ENCODE peak calls at places on chromosomes 11 and 22, in eight cellular contexts. One of them, this sample, is unnamed.
A peak's percentile ranks its signal among the peaks of the same experiment; 100 is the strongest.

GRCh38 chr11:93005239-93005638 is 35.8 kb downstream of the MTNR1B start:
- DNase-seq in GM23248: peak; percentile 9
- DNase-seq in GM23338: no peak
- DNase-seq in neuronal stem cell: no peak
- DNase-seq in dorsolateral prefrontal cortex: no peak
- DNase-seq in astrocyte of the spinal cord: peak; percentile 14
- DNase-seq in right cardiac atrium: no peak
- DNase-seq in AG09309: no peak
- DNase-seq in this sample: no peak

GRCh38 chr11:34840736-34841386 is 75.3 kb downstream of the APIP start:
- DNase-seq in GM23248: peak; percentile 35
- DNase-seq in GM23338: peak; percentile 78
- DNase-seq in neuronal stem cell: no peak
- DNase-seq in dorsolateral prefrontal cortex: no peak
- DNase-seq in astrocyte of the spinal cord: no peak
- DNase-seq in right cardiac atrium: no peak
- DNase-seq in AG09309: no peak
- DNase-seq in this sample: peak; percentile 41

GRCh38 chr11:123253909-123254308 is 58.9 kb upstream of the CLMP start:
- DNase-seq in GM23248: peak; percentile 37
- DNase-seq in GM23338: no peak
- DNase-seq in neuronal stem cell: no peak
- DNase-seq in dorsolateral prefrontal cortex: no peak
- DNase-seq in astrocyte of the spinal cord: peak; percentile 21
- DNase-seq in right cardiac atrium: no peak
- DNase-seq in AG09309: no peak
- DNase-seq in this sample: no peak

GRCh38 chr11:132746305-132746704 is 786.0 kb downstream of the OPCML start:
- DNase-seq in GM23248: no peak
- DNase-seq in GM23338: no peak
- DNase-seq in neuronal stem cell: no peak
- DNase-seq in dorsolateral prefrontal cortex: no peak
- DNase-seq in astrocyte of the spinal cord: no peak
- DNase-seq in right cardiac atrium: no peak
- DNase-seq in AG09309: no peak
- DNase-seq in this sample: no peak

GRCh38 chr11:68959465-68960298 is 21.1 kb downstream of the MRGPRD start:
- DNase-seq in GM23248: no peak
- DNase-seq in GM23338: no peak
- DNase-seq in neuronal stem cell: no peak
- DNase-seq in dorsolateral prefrontal cortex: no peak
- DNase-seq in astrocyte of the spinal cord: no peak
- DNase-seq in right cardiac atrium: no peak
- DNase-seq in AG09309: no peak
- DNase-seq in this sample: peak; percentile 46

GRCh38 chr11:19874241-19874640 is 161.6 kb downstream of the NAV2 start:
- DNase-seq in GM23248: no peak
- DNase-seq in GM23338: no peak
- DNase-seq in neuronal stem cell: no peak
- DNase-seq in dorsolateral prefrontal cortex: no peak
- DNase-seq in astrocyte of the spinal cord: no peak
- DNase-seq in right cardiac atrium: no peak
- DNase-seq in AG09309: no peak
- DNase-seq in this sample: no peak

GRCh38 chr11:48054994-48055291 is 74.6 kb downstream of the PTPRJ start:
- DNase-seq in GM23248: no peak
- DNase-seq in GM23338: no peak
- DNase-seq in neuronal stem cell: no peak
- DNase-seq in dorsolateral prefrontal cortex: no peak
- DNase-seq in astrocyte of the spinal cord: no peak
- DNase-seq in right cardiac atrium: no peak
- DNase-seq in AG09309: no peak
- DNase-seq in this sample: no peak

GRCh38 chr11:1927151-1928037 is 7.9 kb downstream of the TNNT3 start:
- DNase-seq in GM23248: no peak
- DNase-seq in GM23338: no peak
- DNase-seq in neuronal stem cell: no peak
- DNase-seq in dorsolateral prefrontal cortex: no peak
- DNase-seq in astrocyte of the spinal cord: no peak
- DNase-seq in right cardiac atrium: peak; percentile 81
- DNase-seq in AG09309: no peak
- DNase-seq in this sample: peak; percentile 61

GRCh38 chr22:39234867-39235687 is 9.7 kb downstream of the PDGFB start:
- DNase-seq in GM23248: no peak
- DNase-seq in GM23338: no peak
- DNase-seq in neuronal stem cell: no peak
- DNase-seq in dorsolateral prefrontal cortex: no peak
- DNase-seq in astrocyte of the spinal cord: no peak
- DNase-seq in right cardiac atrium: peak; percentile 85
- DNase-seq in AG09309: no peak
- DNase-seq in this sample: peak; percentile 73

GRCh38 chr11:76233936-76234703 is 27.8 kb upstream of the WNT11 start:
- DNase-seq in GM23248: peak; percentile 67
- DNase-seq in GM23338: peak; percentile 51
- DNase-seq in neuronal stem cell: no peak
- DNase-seq in dorsolateral prefrontal cortex: peak; percentile 63
- DNase-seq in astrocyte of the spinal cord: peak; percentile 23
- DNase-seq in right cardiac atrium: peak; percentile 85
- DNase-seq in AG09309: no peak
- DNase-seq in this sample: peak; percentile 76

GRCh38 chr11:87397250-87397649 is 359.5 kb downstream of the TMEM135 start:
- DNase-seq in GM23248: no peak
- DNase-seq in GM23338: no peak
- DNase-seq in neuronal stem cell: no peak
- DNase-seq in dorsolateral prefrontal cortex: no peak
- DNase-seq in astrocyte of the spinal cord: no peak
- DNase-seq in right cardiac atrium: no peak
- DNase-seq in AG09309: no peak
- DNase-seq in this sample: no peak

GRCh38 chr11:123020968-123021367 is 39.3 kb upstream of the BSX start:
- DNase-seq in GM23248: peak; percentile 84
- DNase-seq in GM23338: peak; percentile 88
- DNase-seq in neuronal stem cell: no peak
- DNase-seq in dorsolateral prefrontal cortex: no peak
- DNase-seq in astrocyte of the spinal cord: peak; percentile 45
- DNase-seq in right cardiac atrium: no peak
- DNase-seq in AG09309: no peak
- DNase-seq in this sample: peak; percentile 81

GRCh38 chr11:122037911-122038310 is 78.1 kb downstream of the BLID start:
- DNase-seq in GM23248: no peak
- DNase-seq in GM23338: no peak
- DNase-seq in neuronal stem cell: no peak
- DNase-seq in dorsolateral prefrontal cortex: no peak
- DNase-seq in astrocyte of the spinal cord: no peak
- DNase-seq in right cardiac atrium: no peak
- DNase-seq in AG09309: no peak
- DNase-seq in this sample: no peak

GRCh38 chr11:122494171-122494570 is 161.4 kb upstream of the UBASH3B start:
- DNase-seq in GM23248: peak; percentile 58
- DNase-seq in GM23338: no peak
- DNase-seq in neuronal stem cell: no peak
- DNase-seq in dorsolateral prefrontal cortex: no peak
- DNase-seq in astrocyte of the spinal cord: no peak
- DNase-seq in right cardiac atrium: peak; percentile 45
- DNase-seq in AG09309: peak; percentile 76
- DNase-seq in this sample: no peak

DNA sequence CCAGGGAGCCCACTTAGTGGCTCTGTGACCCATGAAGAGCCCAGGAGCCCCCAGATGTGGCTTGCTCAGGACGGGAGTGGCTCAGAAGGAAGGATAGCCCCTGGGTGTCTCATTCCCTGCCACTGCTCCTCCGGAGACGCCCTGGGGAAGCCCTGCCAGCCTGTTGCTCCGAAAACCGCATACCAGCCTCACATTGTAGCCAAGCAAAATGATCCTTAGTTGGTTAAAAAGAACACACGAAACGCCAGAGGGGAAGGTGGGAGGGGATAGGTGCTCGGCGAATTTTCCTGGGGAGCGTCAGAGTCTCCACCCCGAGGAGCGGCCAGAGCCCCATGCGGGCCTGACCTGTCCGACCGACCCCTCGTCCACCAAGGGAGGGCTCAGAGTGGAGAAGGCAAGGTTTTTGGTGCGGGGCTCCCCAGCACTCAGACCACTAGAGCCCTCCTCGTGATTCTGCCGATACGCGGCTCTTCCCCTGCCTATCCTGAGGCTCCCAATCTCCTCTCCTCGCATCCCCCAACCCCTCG is 39.5 kb downstream of the DIXDC1 start:
- DNase-seq in GM23248: peak; percentile 52
- DNase-seq in GM23338: peak; percentile 78
- DNase-seq in neuronal stem cell: peak; percentile 31
- DNase-seq in dorsolateral prefrontal cortex: peak; percentile 35
- DNase-seq in astrocyte of the spinal cord: peak; percentile 17
- DNase-seq in right cardiac atrium: peak; percentile 68
- DNase-seq in AG09309: no peak
- DNase-seq in this sample: no peak
- H3K4me3 ChIP-seq in GM23248: peak overlapping the region; percentile 100
- H3K4me3 ChIP-seq in GM23338: peak overlapping the region; percentile 83
- H3K4me3 ChIP-seq in neuronal stem cell: no peak overlapping the region
- H3K4me3 ChIP-seq in dorsolateral prefrontal cortex: peak overlapping the region; percentile 90
- H3K4me3 ChIP-seq in astrocyte of the spinal cord: peak overlapping the region; percentile 75
- H3K4me3 ChIP-seq in right cardiac atrium: peak overlapping the region; percentile 43
- H3K4me3 ChIP-seq in AG09309: peak overlapping the region; percentile 93
- H3K4me3 ChIP-seq in this sample: peak overlapping the region; percentile 74

GRCh38 chr11:66314186-66314501 is 2.7 kb downstream of the CD248 start:
- DNase-seq in GM23248: peak; percentile 31
- DNase-seq in GM23338: no peak
- DNase-seq in neuronal stem cell: no peak
- DNase-seq in dorsolateral prefrontal cortex: no peak
- DNase-seq in astrocyte of the spinal cord: no peak
- DNase-seq in right cardiac atrium: no peak
- DNase-seq in AG09309: no peak
- DNase-seq in this sample: no peak

GRCh38 chr11:66312549-66313320 is 4.1 kb downstream of the CD248 start:
- DNase-seq in GM23248: peak; percentile 100
- DNase-seq in GM23338: peak; percentile 99
- DNase-seq in neuronal stem cell: peak; percentile 98
- DNase-seq in dorsolateral prefrontal cortex: peak; percentile 93
- DNase-seq in astrocyte of the spinal cord: peak; percentile 100
- DNase-seq in right cardiac atrium: peak; percentile 100
- DNase-seq in AG09309: peak; percentile 98
- DNase-seq in this sample: peak; percentile 99

GRCh38 chr11:66311965-66312548 is 4.8 kb downstream of the CD248 start:
- DNase-seq in GM23248: peak; percentile 97
- DNase-seq in GM23338: peak; percentile 94
- DNase-seq in neuronal stem cell: peak; percentile 92
- DNase-seq in dorsolateral prefrontal cortex: peak; percentile 72
- DNase-seq in astrocyte of the spinal cord: peak; percentile 97
- DNase-seq in right cardiac atrium: peak; percentile 97
- DNase-seq in AG09309: no peak
- DNase-seq in this sample: peak; percentile 98

GRCh38 chr11:66314561-66315497 is 2.0 kb downstream of the CD248 start:
- DNase-seq in GM23248: peak; percentile 26
- DNase-seq in GM23338: no peak
- DNase-seq in neuronal stem cell: no peak
- DNase-seq in dorsolateral prefrontal cortex: no peak
- DNase-seq in astrocyte of the spinal cord: no peak
- DNase-seq in right cardiac atrium: peak; percentile 64
- DNase-seq in AG09309: no peak
- DNase-seq in this sample: no peak

GRCh38 chr11:66313321-66314185 is 3.3 kb downstream of the CD248 start:
- DNase-seq in GM23248: peak; percentile 69
- DNase-seq in GM23338: peak; percentile 82
- DNase-seq in neuronal stem cell: peak; percentile 51
- DNase-seq in dorsolateral prefrontal cortex: no peak
- DNase-seq in astrocyte of the spinal cord: no peak
- DNase-seq in right cardiac atrium: no peak
- DNase-seq in AG09309: no peak
- DNase-seq in this sample: peak; percentile 91
- H3K4me3 ChIP-seq in GM23248: peak overlapping the region; percentile 87
- H3K4me3 ChIP-seq in GM23338: peak overlapping the region; percentile 80
- H3K4me3 ChIP-seq in neuronal stem cell: peak overlapping the region; percentile 38
- H3K4me3 ChIP-seq in dorsolateral prefrontal cortex: peak overlapping the region; percentile 77
- H3K4me3 ChIP-seq in astrocyte of the spinal cord: peak overlapping the region; percentile 57
- H3K4me3 ChIP-seq in right cardiac atrium: peak overlapping the region; percentile 48
- H3K4me3 ChIP-seq in AG09309: peak overlapping the region; percentile 74
- H3K4me3 ChIP-seq in this sample: peak overlapping the region; percentile 57

GRCh38 chr22:49119551-49119952 is 708.1 kb downstream of the BRD1 start:
- DNase-seq in GM23248: no peak
- DNase-seq in GM23338: no peak
- DNase-seq in neuronal stem cell: no peak
- DNase-seq in dorsolateral prefrontal cortex: no peak
- DNase-seq in astrocyte of the spinal cord: no peak
- DNase-seq in right cardiac atrium: peak; percentile 78
- DNase-seq in AG09309: no peak
- DNase-seq in this sample: peak; percentile 68
- H3K4me3 ChIP-seq in GM23248: no peak overlapping the region
- H3K4me3 ChIP-seq in GM23338: no peak overlapping the region
- H3K4me3 ChIP-seq in neuronal stem cell: no peak overlapping the region
- H3K4me3 ChIP-seq in dorsolateral prefrontal cortex: no peak overlapping the region
- H3K4me3 ChIP-seq in astrocyte of the spinal cord: no peak overlapping the region
- H3K4me3 ChIP-seq in right cardiac atrium: no peak overlapping the region
- H3K4me3 ChIP-seq in AG09309: no peak overlapping the region
- H3K4me3 ChIP-seq in this sample: no peak overlapping the region

DNA sequence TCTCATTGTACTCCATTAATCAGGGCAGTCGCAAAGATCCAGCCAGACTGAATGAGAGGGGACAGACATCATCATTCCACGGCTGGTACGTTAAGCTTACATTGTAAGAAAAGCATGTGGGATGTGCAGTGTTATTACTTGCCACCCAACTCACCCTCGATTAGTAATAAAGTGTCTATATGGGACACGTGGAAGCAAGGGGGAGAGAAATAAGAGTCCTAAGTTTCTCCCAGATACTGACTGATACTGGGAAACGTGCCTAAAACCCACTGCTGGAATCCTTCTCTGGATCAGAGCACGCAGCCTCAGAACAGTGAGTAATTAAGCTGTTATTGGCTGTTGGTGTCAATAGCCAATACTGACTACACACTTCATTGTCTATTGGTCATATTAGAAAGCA is 537.7 kb upstream of the B3GAT1 start:
- DNase-seq in GM23248: peak; percentile 59
- DNase-seq in GM23338: no peak
- DNase-seq in neuronal stem cell: no peak
- DNase-seq in dorsolateral prefrontal cortex: no peak
- DNase-seq in astrocyte of the spinal cord: no peak
- DNase-seq in right cardiac atrium: no peak
- DNase-seq in AG09309: no peak
- DNase-seq in this sample: no peak
- H3K4me3 ChIP-seq in GM23248: peak overlapping the region; percentile 25
- H3K4me3 ChIP-seq in GM23338: no peak overlapping the region
- H3K4me3 ChIP-seq in neuronal stem cell: no peak overlapping the region
- H3K4me3 ChIP-seq in dorsolateral prefrontal cortex: no peak overlapping the region
- H3K4me3 ChIP-seq in astrocyte of the spinal cord: no peak overlapping the region
- H3K4me3 ChIP-seq in right cardiac atrium: no peak overlapping the region
- H3K4me3 ChIP-seq in AG09309: no peak overlapping the region
- H3K4me3 ChIP-seq in this sample: no peak overlapping the region

DNA sequence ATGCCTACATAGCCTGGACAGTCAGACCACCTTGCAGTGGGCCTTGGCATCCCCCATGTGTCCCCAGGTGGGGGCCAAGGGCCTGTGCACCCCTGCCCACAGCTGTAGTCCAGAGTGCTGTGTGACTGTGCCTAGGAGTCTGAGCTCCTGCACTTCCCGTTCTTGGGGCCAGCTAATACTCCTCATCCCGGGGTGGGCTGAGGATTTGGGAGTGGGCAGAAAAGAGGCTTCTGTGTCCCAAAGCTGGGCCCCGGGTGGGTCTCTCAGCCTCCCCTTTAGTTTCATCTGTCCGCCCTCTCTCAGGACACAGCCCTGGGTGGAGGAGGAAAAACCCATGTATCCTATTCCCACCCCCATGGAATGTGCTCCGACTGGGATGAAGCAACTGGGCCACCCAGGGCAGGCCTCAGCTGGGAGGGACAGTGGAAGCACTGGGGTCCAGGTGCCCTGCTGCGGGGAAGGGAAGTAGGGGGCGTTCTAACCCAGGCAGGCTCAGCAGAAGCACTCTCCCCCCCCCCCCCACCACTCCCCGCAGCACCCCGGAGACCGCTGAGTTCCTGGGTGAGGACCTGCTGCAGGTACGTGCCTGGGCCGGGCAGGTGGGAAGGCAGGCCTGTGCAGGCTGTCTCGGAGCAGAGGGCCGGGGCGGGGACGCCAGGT is 1.3 kb downstream of the SH3BP1 start:
- DNase-seq in GM23248: no peak
- DNase-seq in GM23338: no peak
- DNase-seq in neuronal stem cell: no peak
- DNase-seq in dorsolateral prefrontal cortex: no peak
- DNase-seq in astrocyte of the spinal cord: no peak
- DNase-seq in right cardiac atrium: no peak
- DNase-seq in AG09309: no peak
- DNase-seq in this sample: peak; percentile 61
- H3K4me3 ChIP-seq in GM23248: peak overlapping the region; percentile 73
- H3K4me3 ChIP-seq in GM23338: peak overlapping the region; percentile 89
- H3K4me3 ChIP-seq in neuronal stem cell: peak overlapping the region; percentile 58
- H3K4me3 ChIP-seq in dorsolateral prefrontal cortex: peak overlapping the region; percentile 69
- H3K4me3 ChIP-seq in astrocyte of the spinal cord: peak overlapping the region; percentile 60
- H3K4me3 ChIP-seq in right cardiac atrium: peak overlapping the region; percentile 63
- H3K4me3 ChIP-seq in AG09309: peak overlapping the region; percentile 62
- H3K4me3 ChIP-seq in this sample: peak overlapping the region; percentile 73

This sample was measured in H7.